ENCODE peak calls at places on chromosome 4, in six cellular contexts. One of them, this sample, is unnamed.

GRCh38 chr4:123621072-123621705 is 224.6 kb downstream of the SPRY1 start:
- DNase-seq in mesendoderm: peak
- DNase-seq in Kasumi-1: peak
- DNase-seq in iPS-NIHi11: no peak
- DNase-seq in left ventricle myocardium inferior: no peak
- DNase-seq in cerebellum: no peak
- DNase-seq in this sample: no peak

GRCh38 chr4:92969650-92970370 is 666.0 kb downstream of the GRID2 start:
- DNase-seq in left ventricle myocardium inferior: no peak
- DNase-seq in iPS-NIHi11: peak
- DNase-seq in Kasumi-1: no peak
- DNase-seq in cerebellum: no peak
- DNase-seq in mesendoderm: peak
- DNase-seq in this sample: no peak

GRCh38 chr4:185872747-185873380 is 60.9 kb upstream of the SORBS2 start:
- DNase-seq in cerebellum: no peak
- DNase-seq in left ventricle myocardium inferior: no peak
- DNase-seq in mesendoderm: peak
- DNase-seq in Kasumi-1: no peak
- DNase-seq in iPS-NIHi11: no peak
- DNase-seq in this sample: no peak

GRCh38 chr4:55297346-55297745 is 48.7 kb upstream of the SRD5A3 start:
- DNase-seq in Kasumi-1: no peak
- DNase-seq in mesendoderm: peak
- DNase-seq in left ventricle myocardium inferior: no peak
- DNase-seq in cerebellum: no peak
- DNase-seq in iPS-NIHi11: no peak
- DNase-seq in this sample: no peak

GRCh38 chr4:168848977-168849687 is 160.9 kb downstream of the CBR4 start:
- DNase-seq in left ventricle myocardium inferior: no peak
- DNase-seq in mesendoderm: peak
- DNase-seq in Kasumi-1: no peak
- DNase-seq in cerebellum: no peak
- DNase-seq in iPS-NIHi11: no peak
- DNase-seq in this sample: no peak

GRCh38 chr4:48490680-48491513 is 845 bp downstream of the ZAR1 start:
- DNase-seq in iPS-NIHi11: peak
- DNase-seq in left ventricle myocardium inferior: no peak
- DNase-seq in cerebellum: no peak
- DNase-seq in mesendoderm: peak
- DNase-seq in Kasumi-1: no peak
- DNase-seq in this sample: no peak

GRCh38 chr4:31737419-31737818 is 1017.2 kb downstream of the PCDH7 start:
- DNase-seq in cerebellum: no peak
- DNase-seq in left ventricle myocardium inferior: no peak
- DNase-seq in Kasumi-1: peak
- DNase-seq in mesendoderm: no peak
- DNase-seq in iPS-NIHi11: no peak
- DNase-seq in this sample: peak

GRCh38 chr4:4524364-4524763 is 17.5 kb downstream of the STX18 start:
- DNase-seq in cerebellum: no peak
- DNase-seq in mesendoderm: peak
- DNase-seq in left ventricle myocardium inferior: no peak
- DNase-seq in iPS-NIHi11: peak
- DNase-seq in Kasumi-1: peak
- DNase-seq in this sample: no peak

GRCh38 chr4:169573889-169574288 is 38.5 kb downstream of the NEK1 start:
- DNase-seq in cerebellum: no peak
- DNase-seq in iPS-NIHi11: no peak
- DNase-seq in Kasumi-1: no peak
- DNase-seq in left ventricle myocardium inferior: no peak
- DNase-seq in mesendoderm: no peak
- DNase-seq in this sample: no peak

GRCh38 chr4:72112514-72113156 is 80.8 kb downstream of the NPFFR2 start:
- DNase-seq in cerebellum: no peak
- DNase-seq in mesendoderm: peak
- DNase-seq in Kasumi-1: no peak
- DNase-seq in left ventricle myocardium inferior: no peak
- DNase-seq in iPS-NIHi11: no peak
- DNase-seq in this sample: no peak

GRCh38 chr4:27081675-27082579 is 221.3 kb downstream of the STIM2 start:
- DNase-seq in cerebellum: no peak
- DNase-seq in left ventricle myocardium inferior: no peak
- DNase-seq in iPS-NIHi11: no peak
- DNase-seq in Kasumi-1: peak
- DNase-seq in mesendoderm: no peak
- DNase-seq in this sample: no peak

GRCh38 chr4:88892646-88893045 is 164.3 kb downstream of the FAM13A start:
- DNase-seq in mesendoderm: no peak
- DNase-seq in cerebellum: no peak
- DNase-seq in left ventricle myocardium inferior: no peak
- DNase-seq in Kasumi-1: no peak
- DNase-seq in iPS-NIHi11: no peak
- DNase-seq in this sample: no peak

GRCh38 chr4:150130953-150131352 is 52.7 kb downstream of the DCLK2 start:
- DNase-seq in left ventricle myocardium inferior: no peak
- DNase-seq in cerebellum: no peak
- DNase-seq in iPS-NIHi11: no peak
- DNase-seq in Kasumi-1: no peak
- DNase-seq in mesendoderm: no peak
- DNase-seq in this sample: no peak